ENCODE peak calls at places on chromosomes 6 and 20, in eight cellular contexts. P, L, I, M, H, X, O and G are unnamed samples. For H3K4me1, the result is how much of the 10 kb centered on the place peaks cover.

GRCh38 chr20:42996141-42996540 is 193.6 kb downstream of the PTPRT start:
- DNase-seq in P (no peak), L (no peak), I (no peak), M (no peak), H (no peak), X (no peak), O (no peak), G (no peak)

GRCh38 chr6:134049586-134049985 is 2.8 kb downstream of the SLC2A12 start:
- DNase-seq in P (no peak), L (no peak), I (no peak), M (no peak), H (no peak), X (no peak), O (no peak), G (no peak)

GRCh38 chr6:43250992-43251373 is 7.7 kb downstream of the TTBK1 start:
- DNase-seq in P (no peak), L (no peak), I (no peak), M (no peak), H (no peak), X (no peak), O (no peak), G (no peak)

GRCh38 chr6:25504661-25505060 is 147.4 kb upstream of the SCGN start:
- DNase-seq in P (no peak), L (no peak), I (no peak), M (no peak), H (no peak), X (no peak), O (no peak), G (peak)

GRCh38 chr6:36840471-36841461 is 1.5 kb upstream of the CPNE5 start:
- DNase-seq in P (no peak), L (peak), I (no peak), M (peak), H (no peak), X (no peak), O (peak), G (peak)

GRCh38 chr6:54183616-54184015 is 72.4 kb downstream of the MLIP start:
- DNase-seq in P (no peak), L (no peak), I (no peak), M (no peak), H (no peak), X (no peak), O (no peak), G (no peak)

GRCh38 chr6:53793318-53793975 is 1.4 kb upstream of the LRRC1 start:
- DNase-seq in P (peak), L (peak), I (peak), M (peak), H (peak), X (peak), O (no peak), G (peak)

GRCh38 chr20:50191566-50192363 is 1.1 kb downstream of the CEBPB start:
- DNase-seq in P (peak), L (peak), I (peak), M (peak), H (peak), X (peak), O (peak), G (no peak)

GRCh38 chr6:148455225-148455624 is 112.6 kb downstream of the SASH1 start:
- DNase-seq in P (no peak), L (no peak), I (no peak), M (no peak), H (no peak), X (no peak), O (no peak), G (no peak)

GRCh38 chr6:149484733-149485700 is at the start of gene ZC3H12D:
- DNase-seq in P (peak), L (peak), I (peak), M (no peak), H (peak), X (peak), O (peak), G (no peak)

GRCh38 chr6:87391334-87391733 is 16.4 kb upstream of the CFAP206 start:
- DNase-seq in P (no peak), L (peak), I (peak), M (peak), H (no peak), X (no peak), O (no peak), G (no peak)

GRCh38 chr6:36336779-36337194 is at the start of gene BNIP5:
- DNase-seq in P (peak), L (no peak), I (no peak), M (no peak), H (no peak), X (no peak), O (no peak), G (no peak)

GRCh38 chr6:159089443-159089842 is 44.7 kb upstream of the TAGAP start:
- DNase-seq in P (no peak), L (peak), I (no peak), M (no peak), H (no peak), X (no peak), O (no peak), G (no peak)

GRCh38 chr20:43767686-43768474 is 41.1 kb upstream of the GTSF1L start:
- DNase-seq in P (no peak), L (no peak), I (no peak), M (no peak), H (no peak), X (no peak), O (no peak), G (peak)

GRCh38 chr20:33689973-33690372 is 3.8 kb upstream of the E2F1 start:
- DNase-seq in P (no peak), L (no peak), I (no peak), M (no peak), H (peak), X (no peak), O (no peak), G (no peak)

GRCh38 chr6:139349464-139350020 is 24.9 kb downstream of the CITED2 start:
- DNase-seq in P (no peak), L (no peak), I (no peak), M (peak), H (no peak), X (no peak), O (no peak), G (peak)

GRCh38 chr6:19873031-19873430 is 35.9 kb downstream of the ID4 start:
- DNase-seq in P (no peak), L (no peak), I (peak), M (no peak), H (no peak), X (no peak), O (no peak), G (no peak)

GRCh38 chr20:10710995-10711775 is 37.4 kb upstream of the JAG1 start:
- DNase-seq in P (peak), L (no peak), I (no peak), M (no peak), H (no peak), X (no peak), O (no peak), G (no peak)

GRCh38 chr20:8073024-8073832 is 53.7 kb upstream of the TMX4 start:
- DNase-seq in P (no peak), L (no peak), I (peak), M (no peak), H (no peak), X (no peak), O (no peak), G (peak)

DNA sequence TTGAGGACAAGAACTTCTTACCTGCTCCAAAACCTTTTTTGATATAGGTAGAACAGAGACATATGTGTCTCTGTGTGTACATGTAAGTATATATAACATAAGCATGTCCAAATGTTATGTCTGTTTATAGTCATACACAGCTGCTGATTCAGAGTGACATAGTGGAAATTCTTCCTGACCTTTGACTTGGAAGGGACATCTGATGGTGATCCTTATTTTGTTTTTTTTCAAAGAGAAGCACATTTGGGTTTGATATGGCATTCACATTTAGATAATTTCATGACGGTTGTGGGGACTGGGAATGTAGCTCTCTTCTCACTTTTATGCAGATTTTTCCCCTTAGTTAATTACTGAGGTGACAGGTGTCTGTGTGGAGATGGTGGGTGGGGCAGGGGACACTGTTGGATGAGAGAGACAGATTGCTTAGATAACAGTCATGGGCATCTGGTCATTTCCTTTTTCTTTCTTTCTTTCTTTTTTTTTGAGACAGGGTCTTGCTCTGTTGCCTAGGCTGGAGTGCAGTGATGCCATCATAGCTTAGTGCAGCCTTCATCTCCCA is 39.0 kb downstream of the FARS2 start:
- DNase-seq in P (no peak), L (no peak), I (no peak), M (no peak), H (no peak), X (no peak), O (no peak), G (no peak)
- H3K4me1 ChIP-seq in P (under half), L (under half), I (under half), M (under half), H (under half), X (under half), O (under half), G (under half)

GRCh38 chr6:4637691-4638433 is 138.3 kb upstream of the CDYL start:
- DNase-seq in P (no peak), L (no peak), I (no peak), M (no peak), H (no peak), X (no peak), O (no peak), G (peak)

GRCh38 chr6:4636881-4637224 is 139.4 kb upstream of the CDYL start:
- DNase-seq in P (no peak), L (no peak), I (no peak), M (no peak), H (peak), X (no peak), O (no peak), G (no peak)

GRCh38 chr6:4636141-4636880 is 139.9 kb upstream of the CDYL start:
- DNase-seq in P (no peak), L (no peak), I (no peak), M (no peak), H (peak), X (no peak), O (no peak), G (no peak)

GRCh38 chr6:4638641-4639040 is 137.6 kb upstream of the CDYL start:
- DNase-seq in P (no peak), L (no peak), I (no peak), M (no peak), H (no peak), X (no peak), O (no peak), G (no peak)

GRCh38 chr6:4635666-4636065 is 140.5 kb upstream of the CDYL start:
- DNase-seq in P (no peak), L (no peak), I (no peak), M (no peak), H (no peak), X (no peak), O (no peak), G (no peak)
- H3K27ac ChIP-seq in P (no peak), L (no peak), I (no peak), M (no peak), H (no peak), X (no peak), O (no peak), G (no peak)

GRCh38 chr6:1798965-1799325 is 189.2 kb downstream of the FOXC1 start:
- DNase-seq in P (no peak), L (no peak), I (no peak), M (no peak), H (no peak), X (no peak), O (no peak), G (no peak)
- TF ChIP-seq CTCF in P (no peak), L (no peak), I (no peak), M (no peak), H (no peak), X (no peak), O (no peak), G (no peak)

GRCh38 chr20:52267418-52267817 is 75.8 kb upstream of the ZFP64 start:
- DNase-seq in P (no peak), L (no peak), I (peak), M (no peak), H (no peak), X (no peak), O (no peak), G (no peak)
- H3K4me1 ChIP-seq in P (under half), L (under half), I (half or more), M (under half), H (under half), X (under half), O (under half), G (under half)